ENCODE peak calls at places on chromosomes 2 and 18, in seven cellular contexts. T, U, S, O, I, K and Y are unnamed samples.

GRCh38 chr18:61531182-61531581 is 198.0 kb downstream of the CDH20 start:
- DNase-seq in S (peak; percentile 40), O (no peak), T (no peak), I (no peak), K (no peak), U (no peak), Y (no peak)

GRCh38 chr2:51108794-51109193 is 76.9 kb upstream of the NRXN1 start:
- DNase-seq in O (no peak), K (no peak), U (no peak), I (no peak), S (no peak), T (no peak), Y (no peak)

GRCh38 chr2:231884438-231885140 is 41.6 kb downstream of the NPPC start:
- DNase-seq in I (no peak), S (no peak), U (no peak), T (no peak), K (no peak), O (no peak), Y (no peak)

GRCh38 chr2:131492418-131493198 is 411 bp upstream of the MZT2A start:
- DNase-seq in O (peak; percentile 96), T (peak; percentile 96), U (peak; percentile 96), S (peak; percentile 91), K (peak; percentile 96), I (peak; percentile 97), Y (peak; percentile 67)

GRCh38 chr18:52394602-52395001 is 54.6 kb downstream of the DCC start:
- DNase-seq in I (no peak), U (no peak), K (no peak), T (no peak), O (no peak), S (no peak), Y (no peak)

GRCh38 chr2:215614296-215614695 is 178.4 kb upstream of the FN1 start:
- DNase-seq in U (no peak), K (no peak), T (no peak), O (no peak), S (no peak), I (no peak), Y (no peak)

GRCh38 chr2:240191001-240191400 is 50.5 kb upstream of the OTOS start:
- DNase-seq in S (no peak), K (no peak), O (no peak), T (no peak), I (peak; percentile 38), U (no peak), Y (no peak)

GRCh38 chr2:176732780-176733179 is 463.5 kb downstream of the MTX2 start:
- DNase-seq in K (no peak), I (no peak), T (no peak), U (no peak), O (no peak), S (no peak), Y (no peak)

GRCh38 chr2:227717687-227718567 is at the start of gene SLC19A3:
- DNase-seq in I (peak; percentile 98), O (peak; percentile 94), K (peak; percentile 89), T (peak; percentile 79), U (peak; percentile 89), S (peak; percentile 86), Y (peak; percentile 4)

GRCh38 chr2:44753552-44754285 is 187.8 kb upstream of the SIX3 start:
- DNase-seq in I (no peak), O (no peak), U (no peak), K (no peak), S (no peak), T (no peak), Y (peak; percentile 33)

GRCh38 chr18:45839415-45840395 is 14.2 kb downstream of the SIGLEC15 start:
- DNase-seq in K (no peak), O (peak; percentile 32), T (no peak), I (peak; percentile 69), S (no peak), U (no peak), Y (peak; percentile 54)

GRCh38 chr2:190343500-190344274 is at the start of gene INPP1:
- DNase-seq in S (peak; percentile 80), K (peak; percentile 82), O (peak; percentile 81), U (peak; percentile 82), I (peak; percentile 77), T (peak; percentile 74), Y (no peak)

DNA sequence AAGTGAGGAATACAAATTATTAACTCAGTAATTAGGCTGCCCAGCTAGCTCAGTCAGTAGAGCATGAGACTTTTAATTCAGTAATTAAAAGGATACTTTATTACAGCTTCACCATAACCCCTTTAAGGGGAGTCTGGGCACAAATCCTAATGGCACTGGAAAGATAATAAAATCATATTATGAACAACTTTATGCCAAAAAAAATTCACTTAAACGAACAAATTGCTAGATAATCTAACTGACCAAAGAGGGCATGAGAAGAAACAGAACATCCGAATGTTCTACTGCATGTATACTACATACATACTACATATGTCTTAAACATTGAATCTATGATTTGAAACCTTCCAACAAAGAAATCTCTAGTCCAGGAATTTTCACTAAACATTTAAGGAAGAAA is 159.5 kb downstream of the CYP26B1 start:
- DNase-seq in I (no peak), K (no peak), U (no peak), O (no peak), T (no peak), S (no peak), Y (no peak)
- TF ChIP-seq CTCF in I (no peak), K (no peak), U (no peak), O (no peak), T (no peak), S (no peak), Y (no peak)

GRCh38 chr2:113027691-113028090 is 22.4 kb downstream of the IL36A start:
- DNase-seq in K (no peak), U (no peak), S (no peak), O (no peak), T (no peak), I (no peak), Y (no peak)
- H3K4me3 ChIP-seq in K (no peak overlapping the region), U (no peak overlapping the region), S (no peak overlapping the region), O (no peak overlapping the region), T (no peak overlapping the region), I (no peak overlapping the region), Y (no peak overlapping the region)

GRCh38 chr2:241391892-241392665 is 36.0 kb downstream of the FARP2 start:
- DNase-seq in T (no peak), S (no peak), I (peak; percentile 56), O (no peak), K (no peak), U (no peak), Y (peak; percentile 24)
- TF ChIP-seq CTCF in T (peak; percentile 11), S (peak; percentile 42), I (peak; percentile 43), O (no peak), K (peak; percentile 46), U (peak; percentile 25), Y (peak; percentile 56)

GRCh38 chr2:196159223-196159892 is 12.0 kb downstream of the STK17B start:
- DNase-seq in O (no peak), S (no peak), K (no peak), I (no peak), T (no peak), U (no peak), Y (no peak)
- H3K4me3 ChIP-seq in O (no peak overlapping the region), S (peak overlapping the region; percentile 0), K (no peak overlapping the region), I (peak overlapping the region; percentile 0), T (no peak overlapping the region), U (no peak overlapping the region), Y (no peak overlapping the region)

DNA sequence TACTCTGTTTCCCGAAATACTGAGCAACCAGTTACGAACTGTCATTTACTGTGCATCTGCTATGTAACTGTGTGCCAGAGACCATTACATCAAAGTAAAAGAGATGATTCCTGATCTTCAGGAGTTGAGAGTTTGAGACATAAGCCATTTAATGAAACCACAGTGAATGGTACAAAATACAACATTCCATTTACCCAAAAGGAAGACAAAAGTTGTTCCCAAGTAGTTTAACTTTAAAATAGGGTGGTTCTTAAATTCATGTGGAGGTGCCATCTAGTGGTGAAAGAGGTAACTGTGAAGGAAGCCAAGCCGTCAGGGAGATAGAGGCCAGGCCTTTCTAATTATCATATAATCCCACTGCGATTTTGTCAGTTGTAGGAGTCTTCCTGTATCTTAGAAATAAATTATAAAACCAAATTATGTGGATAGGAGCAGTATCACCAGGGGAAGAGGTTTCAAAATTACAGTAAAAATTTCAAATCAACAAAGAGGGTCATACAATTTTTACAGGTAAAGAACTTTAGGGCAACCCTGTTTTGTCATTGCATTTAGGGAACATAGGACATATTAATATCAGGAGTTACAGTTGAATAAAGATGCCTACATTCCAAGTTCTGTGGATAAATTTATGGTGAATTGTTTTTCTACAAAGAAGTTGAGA is 67.7 kb downstream of the EPAS1 start:
- DNase-seq in O (no peak), U (no peak), T (peak; percentile 27), I (no peak), K (no peak), S (no peak), Y (peak; percentile 59)
- TF ChIP-seq CTCF in O (peak; percentile 48), U (peak; percentile 89), T (peak; percentile 76), I (peak; percentile 85), K (peak; percentile 91), S (peak; percentile 91), Y (peak; percentile 78)

GRCh38 chr18:48541026-48541746 is 2.4 kb downstream of the CTIF start:
- DNase-seq in S (peak; percentile 83), I (peak; percentile 84), K (peak; percentile 84), O (peak; percentile 84), T (peak; percentile 74), U (peak; percentile 87), Y (no peak)
- H3K4me3 ChIP-seq in S (peak overlapping the region; percentile 97), I (peak overlapping the region; percentile 83), K (peak overlapping the region; percentile 80), O (peak overlapping the region; percentile 39), T (peak overlapping the region; percentile 76), U (peak overlapping the region; percentile 77), Y (peak overlapping the region; percentile 72)